ENCODE peak calls at places on chromosomes 6 and 20, in five cellular contexts. Y, O, Z, K and N are unnamed samples. For H3K4me1, the result is how much of the 10 kb centered on the place peaks cover.

GRCh38 chr6:157218371-157219198 is 104.7 kb downstream of the TMEM242 start:
- DNase-seq in Y (no peak), O (no peak), Z (no peak), K (no peak), N (no peak)

GRCh38 chr6:112156694-112157093 is 69.3 kb downstream of the FAM229B start:
- DNase-seq in Y (no peak), O (no peak), Z (no peak), K (no peak), N (no peak)

GRCh38 chr20:57669626-57670025 is 40.2 kb downstream of the PMEPA1 start:
- DNase-seq in Y (no peak), O (no peak), Z (no peak), K (no peak), N (no peak)

GRCh38 chr6:113837170-113837569 is 20.0 kb upstream of the MARCKS start:
- DNase-seq in Y (no peak), O (no peak), Z (no peak), K (no peak), N (no peak)

GRCh38 chr20:17595846-17596245 is 26.0 kb downstream of the DSTN start:
- DNase-seq in Y (no peak), O (no peak), Z (no peak), K (no peak), N (no peak)

GRCh38 chr6:33123732-33124524 is 48.1 kb downstream of the HLA-DPB1 start:
- DNase-seq in Y (peak), O (no peak), Z (peak), K (no peak), N (no peak)

GRCh38 chr6:147675281-147675680 is 166.8 kb downstream of the SAMD5 start:
- DNase-seq in Y (no peak), O (no peak), Z (no peak), K (no peak), N (no peak)

GRCh38 chr6:89597372-89597771 is 41.2 kb downstream of the LYRM2 start:
- DNase-seq in Y (peak), O (no peak), Z (no peak), K (no peak), N (no peak)

GRCh38 chr6:15310680-15311079 is 64.8 kb downstream of the JARID2 start:
- DNase-seq in Y (no peak), O (no peak), Z (no peak), K (no peak), N (no peak)

GRCh38 chr6:36962874-36963273 is 8.3 kb downstream of the PI16 start:
- DNase-seq in Y (peak), O (peak), Z (peak), K (peak), N (peak)

GRCh38 chr6:67630146-67630545 is 1004.9 kb upstream of the ADGRB3 start:
- DNase-seq in Y (no peak), O (no peak), Z (no peak), K (no peak), N (no peak)

GRCh38 chr6:43940071-43940392 is 170.0 kb downstream of the VEGFA start:
- DNase-seq in Y (no peak), O (no peak), Z (no peak), K (no peak), N (no peak)

GRCh38 chr6:12324096-12324495 is 33.9 kb downstream of the EDN1 start:
- DNase-seq in Y (no peak), O (no peak), Z (no peak), K (no peak), N (no peak)

GRCh38 chr6:34132082-34132357 is 13.9 kb downstream of the GRM4 start:
- DNase-seq in Y (no peak), O (no peak), Z (no peak), K (no peak), N (no peak)

GRCh38 chr6:24554474-24554873 is 59.7 kb downstream of the ALDH5A1 start:
- DNase-seq in Y (no peak), O (no peak), Z (no peak), K (no peak), N (no peak)

GRCh38 chr6:100296810-100297544 is 167.7 kb downstream of the SIM1 start:
- DNase-seq in Y (no peak), O (no peak), Z (no peak), K (no peak), N (no peak)

GRCh38 chr6:37479266-37479854 is 20.3 kb downstream of the CCDC167 start:
- DNase-seq in Y (no peak), O (no peak), Z (no peak), K (no peak), N (no peak)

GRCh38 chr20:51583499-51583898 is 41.0 kb upstream of the NFATC2 start:
- DNase-seq in Y (no peak), O (no peak), Z (no peak), K (no peak), N (no peak)

GRCh38 chr6:41917528-41917927 is 3.4 kb downstream of the MED20 start:
- DNase-seq in Y (no peak), O (no peak), Z (no peak), K (no peak), N (no peak)

GRCh38 chr6:138673317-138674014 is 100.1 kb upstream of the CCDC28A start:
- DNase-seq in Y (no peak), O (no peak), Z (no peak), K (no peak), N (no peak)

GRCh38 chr6:72826744-72827438 is 205.0 kb downstream of the KCNQ5 start:
- DNase-seq in Y (no peak), O (no peak), Z (no peak), K (no peak), N (no peak)

GRCh38 chr6:144675231-144675861 is 390.2 kb downstream of the UTRN start:
- DNase-seq in Y (peak), O (peak), Z (peak), K (peak), N (no peak)

GRCh38 chr20:34575271-34575670 is 16.8 kb downstream of the MAP1LC3A start:
- DNase-seq in Y (no peak), O (no peak), Z (no peak), K (no peak), N (no peak)

GRCh38 chr6:41636803-41637178 is 1.5 kb upstream of the MDFI start:
- DNase-seq in Y (no peak), O (no peak), Z (no peak), K (no peak), N (no peak)

GRCh38 chr6:100307561-100307960 is 157.2 kb downstream of the SIM1 start:
- DNase-seq in Y (no peak), O (no peak), Z (no peak), K (no peak), N (no peak)

GRCh38 chr6:106892186-106892585 is 82.3 kb downstream of the CD24 start:
- DNase-seq in Y (no peak), O (no peak), Z (no peak), K (no peak), N (no peak)

GRCh38 chr6:37283786-37284185 is 25.8 kb upstream of the TMEM217 start:
- DNase-seq in Y (no peak), O (no peak), Z (no peak), K (peak), N (no peak)

GRCh38 chr6:169787797-169788196 is 36.4 kb downstream of the ERMARD start:
- DNase-seq in Y (no peak), O (no peak), Z (no peak), K (no peak), N (no peak)

DNA sequence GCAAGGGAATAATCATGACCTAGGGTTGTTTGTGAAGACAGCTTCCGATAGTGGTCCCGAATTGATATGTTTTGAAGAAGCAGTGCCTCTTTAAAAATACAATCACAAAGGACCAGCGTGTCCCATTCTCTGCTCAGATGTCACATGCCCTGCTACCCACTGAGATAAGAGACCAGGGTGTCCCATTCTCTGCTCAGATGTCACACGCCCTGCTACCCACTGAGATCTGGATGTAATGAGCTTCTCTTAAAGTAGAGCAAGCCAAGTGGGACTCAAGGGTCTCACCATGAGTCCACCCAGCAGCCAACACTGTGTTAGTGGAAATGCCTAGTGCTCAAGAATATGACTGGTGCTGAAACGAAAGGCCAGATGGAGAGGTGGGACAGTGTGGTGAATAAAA is 22.2 kb downstream of the RIN2 start:
- DNase-seq in Y (no peak), O (no peak), Z (no peak), K (no peak), N (no peak)
- H3K4me3 ChIP-seq in Y (no peak), O (no peak), Z (no peak), K (no peak), N (no peak)

DNA sequence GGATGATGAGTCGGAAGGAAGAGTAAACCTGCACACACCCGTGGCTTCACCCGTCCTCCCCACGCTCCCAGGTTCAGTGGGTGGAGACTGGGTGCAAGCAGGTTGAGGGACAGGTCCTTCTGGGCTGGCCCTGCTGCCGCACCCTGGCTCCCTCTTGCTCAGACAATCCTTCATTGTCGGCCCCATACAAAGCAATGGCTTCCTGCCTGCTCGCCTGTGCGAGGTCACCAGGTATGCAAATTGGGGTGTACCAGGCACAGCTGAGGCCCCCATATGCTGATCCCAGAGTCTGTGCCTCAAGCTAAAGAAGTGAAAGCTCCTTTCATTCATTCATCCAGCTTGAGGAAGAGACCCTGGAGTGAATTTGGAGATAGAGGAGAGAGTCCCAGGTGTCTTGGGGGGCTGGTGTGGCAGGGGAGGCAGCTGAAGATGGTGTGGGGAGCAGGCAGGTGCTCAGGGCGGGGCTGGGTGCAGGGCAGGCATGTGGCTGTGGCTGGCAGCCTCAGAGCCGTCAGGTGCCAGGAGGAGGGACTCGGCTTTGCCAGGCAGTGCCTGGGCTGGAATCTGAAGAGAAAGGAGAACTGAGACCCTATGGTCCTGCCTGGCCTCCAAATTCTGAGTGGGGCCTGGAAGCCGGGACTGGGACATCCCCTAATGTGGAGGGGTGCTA is 4.7 kb downstream of the SLCO4A1 start:
- DNase-seq in Y (no peak), O (no peak), Z (no peak), K (no peak), N (no peak)
- H3K27ac ChIP-seq in Y (no peak), O (peak), Z (no peak), K (no peak), N (no peak)

GRCh38 chr6:26372308-26373144 is 7.5 kb downstream of the BTN3A2 start:
- DNase-seq in Y (no peak), O (no peak), Z (no peak), K (no peak), N (no peak)
- H3K4me1 ChIP-seq in Y (under half), O (under half), Z (half or more), K (under half), N (under half)

DNA sequence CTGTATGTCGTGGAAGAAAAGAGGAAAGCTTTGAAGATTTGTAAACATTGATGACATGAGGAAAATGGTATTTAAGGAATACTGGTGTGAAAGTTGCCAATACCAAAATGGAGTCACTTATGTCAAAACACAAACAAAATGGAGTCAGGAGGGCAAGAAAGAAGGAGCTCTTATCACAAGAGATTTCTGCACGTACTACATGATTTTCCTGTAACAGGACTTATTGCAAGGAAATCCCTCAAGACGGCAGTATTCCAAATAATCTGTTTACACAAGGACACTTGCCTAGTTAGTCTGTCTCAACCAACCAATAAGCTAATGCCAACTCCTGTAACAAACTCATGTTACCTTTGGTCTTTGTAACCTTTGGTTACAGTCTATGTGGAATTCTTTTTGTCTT is 29.8 kb downstream of the SLC2A12 start:
- DNase-seq in Y (no peak), O (no peak), Z (no peak), K (no peak), N (no peak)
- H3K4me3 ChIP-seq in Y (no peak), O (no peak), Z (no peak), K (no peak), N (no peak)

GRCh38 chr6:53643481-53643965 is 22.0 kb downstream of the KLHL31 start:
- DNase-seq in Y (no peak), O (no peak), Z (no peak), K (no peak), N (no peak)

GRCh38 chr6:53647437-53648094 is 18.0 kb downstream of the KLHL31 start:
- DNase-seq in Y (peak), O (no peak), Z (peak), K (no peak), N (no peak)

GRCh38 chr6:53645850-53646249 is 19.7 kb downstream of the KLHL31 start:
- DNase-seq in Y (no peak), O (no peak), Z (no peak), K (no peak), N (no peak)

GRCh38 chr6:53648571-53648970 is 17.0 kb downstream of the KLHL31 start:
- DNase-seq in Y (no peak), O (no peak), Z (no peak), K (no peak), N (no peak)

DNA sequence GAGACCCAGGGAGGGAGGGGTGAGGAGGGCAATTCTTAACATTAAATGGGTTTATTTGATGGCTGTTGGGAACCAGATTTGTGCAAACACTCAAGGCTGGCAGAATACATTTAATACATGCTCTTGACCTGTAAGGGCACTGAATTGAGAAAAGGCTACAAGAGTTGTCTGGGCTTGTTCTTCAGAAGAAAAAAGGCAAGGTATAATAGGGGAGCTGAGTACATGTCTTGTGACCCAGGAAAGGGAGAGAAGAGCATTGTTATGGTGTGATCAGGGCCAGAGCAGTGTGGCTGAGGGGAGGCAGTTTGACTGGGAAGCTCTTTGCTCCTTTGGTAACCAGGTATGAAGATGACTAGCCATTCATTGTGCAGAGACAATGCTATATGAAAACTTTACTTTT is 18.9 kb downstream of the KLHL31 start:
- DNase-seq in Y (no peak), O (no peak), Z (no peak), K (no peak), N (no peak)
- H3K27ac ChIP-seq in Y (no peak), O (no peak), Z (no peak), K (no peak), N (no peak)

GRCh38 chr6:96811136-96811535 is 26.1 kb downstream of the GPR63 start:
- DNase-seq in Y (no peak), O (no peak), Z (no peak), K (no peak), N (no peak)

GRCh38 chr6:96812077-96812703 is 25.1 kb downstream of the GPR63 start:
- DNase-seq in Y (no peak), O (no peak), Z (no peak), K (no peak), N (no peak)

GRCh38 chr6:96811670-96812069 is 25.6 kb downstream of the GPR63 start:
- DNase-seq in Y (no peak), O (no peak), Z (no peak), K (no peak), N (no peak)

GRCh38 chr6:96814581-96814980 is 22.7 kb downstream of the GPR63 start:
- DNase-seq in Y (no peak), O (no peak), Z (no peak), K (no peak), N (no peak)

DNA sequence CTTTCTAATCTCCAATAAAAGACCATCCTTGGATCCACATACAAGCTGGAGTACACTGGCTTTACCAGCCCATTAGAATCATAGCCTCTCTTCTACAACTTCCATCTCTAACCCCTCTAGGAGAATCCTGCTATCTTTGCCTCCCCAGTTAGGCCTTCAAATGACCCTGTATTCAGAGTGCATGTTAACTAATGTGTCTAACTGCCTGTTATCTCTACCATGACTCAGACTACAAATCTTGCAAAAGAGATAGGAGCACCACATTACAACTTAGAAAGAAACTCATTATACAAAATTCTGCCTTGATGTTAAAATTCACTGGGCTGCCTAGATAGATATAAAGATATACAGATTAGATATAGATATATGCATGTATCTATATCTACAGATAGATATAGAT is 28.2 kb downstream of the GPR63 start:
- DNase-seq in Y (no peak), O (no peak), Z (no peak), K (no peak), N (no peak)
- H3K4me1 ChIP-seq in Y (under half), O (under half), Z (under half), K (under half), N (under half)

GRCh38 chr6:168318090-168318489 is 1.5 kb downstream of the DACT2 start:
- DNase-seq in Y (no peak), O (no peak), Z (no peak), K (no peak), N (no peak)
- H3K4me3 ChIP-seq in Y (no peak), O (no peak), Z (no peak), K (no peak), N (no peak)